ENCODE peak calls at places on chromosomes 1 and 21, in seven cellular contexts. Z is GM20000, Q is AG04449, M is choroid plexus epithelial cell, E is MM.1S, L is BJ, B is left lung. J is an unnamed sample.

GRCh38 chr1:172399369-172400072 is 21.0 kb upstream of the C1orf105 start:
- DNase-seq in Z (peak), Q (peak), M (peak), E (peak), L (peak), B (peak), J (no peak)

GRCh38 chr1:182080955-182081582 is 19.6 kb upstream of the ZNF648 start:
- DNase-seq in Z (peak), Q (no peak), M (peak), E (peak), L (no peak), B (no peak), J (peak)

GRCh38 chr1:154752273-154753030 is 117.6 kb downstream of the KCNN3 start:
- DNase-seq in Z (no peak), Q (no peak), M (no peak), E (no peak), L (no peak), B (no peak), J (no peak)

GRCh38 chr1:239040523-239040922 is 345.8 kb upstream of the CHRM3 start:
- DNase-seq in Z (no peak), Q (no peak), M (no peak), E (no peak), L (no peak), B (no peak), J (no peak)

GRCh38 chr1:225735252-225736149 is 42.1 kb upstream of the SRP9 start:
- DNase-seq in Z (no peak), Q (peak), M (peak), E (no peak), L (peak), B (peak), J (no peak)

GRCh38 chr1:221724931-221725605 is 16.8 kb downstream of the DUSP10 start:
- DNase-seq in Z (no peak), Q (no peak), M (peak), E (no peak), L (no peak), B (peak), J (no peak)

GRCh38 chr1:93029317-93029716 is 49.8 kb upstream of the MTF2 start:
- DNase-seq in Z (no peak), Q (no peak), M (no peak), E (peak), L (no peak), B (no peak), J (no peak)

GRCh38 chr1:37152491-37152890 is 118.2 kb upstream of the GRIK3 start:
- DNase-seq in Z (no peak), Q (no peak), M (no peak), E (no peak), L (no peak), B (no peak), J (no peak)

GRCh38 chr1:104780470-104781078 is 1030.9 kb downstream of the AMY1C start:
- DNase-seq in Z (peak), Q (no peak), M (peak), E (peak), L (no peak), B (no peak), J (peak)

GRCh38 chr1:32798679-32799416 is 18.3 kb downstream of the YARS1 start:
- DNase-seq in Z (peak), Q (no peak), M (peak), E (no peak), L (no peak), B (no peak), J (peak)

GRCh38 chr1:204480515-204480914 is 14.1 kb downstream of the PIK3C2B start:
- DNase-seq in Z (peak), Q (no peak), M (no peak), E (no peak), L (no peak), B (no peak), J (peak)

GRCh38 chr1:228373681-228374571 is 32.7 kb downstream of the TRIM11 start:
- DNase-seq in Z (no peak), Q (no peak), M (no peak), E (no peak), L (no peak), B (peak), J (no peak)

GRCh38 chr1:1858382-1859086 is 32.4 kb downstream of the GNB1 start:
- DNase-seq in Z (no peak), Q (peak), M (peak), E (no peak), L (peak), B (peak), J (peak)

GRCh38 chr1:159892944-159893343 is 7.0 kb downstream of the CFAP45 start:
- DNase-seq in Z (no peak), Q (no peak), M (no peak), E (no peak), L (no peak), B (no peak), J (no peak)

GRCh38 chr1:1290238-1290731 is 10.0 kb downstream of the SCNN1D start:
- DNase-seq in Z (peak), Q (no peak), M (peak), E (peak), L (no peak), B (no peak), J (peak)

GRCh38 chr21:15222711-15223110 is 157.9 kb upstream of the NRIP1 start:
- DNase-seq in Z (no peak), Q (no peak), M (no peak), E (no peak), L (no peak), B (no peak), J (no peak)

GRCh38 chr1:71399594-71399993 is 318.8 kb upstream of the ZRANB2 start:
- DNase-seq in Z (no peak), Q (no peak), M (no peak), E (peak), L (no peak), B (no peak), J (no peak)

GRCh38 chr1:180854456-180854855 is 58.2 kb upstream of the KIAA1614 start:
- DNase-seq in Z (no peak), Q (no peak), M (peak), E (no peak), L (no peak), B (no peak), J (no peak)

GRCh38 chr1:174965006-174965971 is 34.5 kb upstream of the CACYBP start:
- DNase-seq in Z (no peak), Q (no peak), M (peak), E (peak), L (no peak), B (peak), J (no peak)

GRCh38 chr1:109565241-109565640 is 16.8 kb downstream of the GNAI3 start:
- DNase-seq in Z (no peak), Q (no peak), M (no peak), E (no peak), L (no peak), B (no peak), J (no peak)

GRCh38 chr1:234934611-234935033 is 194.0 kb downstream of the TOMM20 start:
- DNase-seq in Z (no peak), Q (peak), M (peak), E (no peak), L (no peak), B (no peak), J (no peak)

GRCh38 chr1:12335815-12336214 is 106.0 kb downstream of the VPS13D start:
- DNase-seq in Z (no peak), Q (no peak), M (no peak), E (no peak), L (no peak), B (no peak), J (no peak)

GRCh38 chr21:45001134-45002095 is 61.6 kb downstream of the SLX9 start:
- DNase-seq in Z (no peak), Q (no peak), M (no peak), E (no peak), L (no peak), B (no peak), J (no peak)

GRCh38 chr1:177181631-177182291 is 11.0 kb downstream of the BRINP2 start:
- DNase-seq in Z (peak), Q (no peak), M (peak), E (peak), L (no peak), B (peak), J (peak)

GRCh38 chr1:206803221-206803730 is 31.0 kb upstream of the IL10 start:
- DNase-seq in Z (peak), Q (no peak), M (no peak), E (peak), L (no peak), B (no peak), J (peak)

GRCh38 chr1:109089242-109090015 is 1.1 kb upstream of the TMEM167B start:
- DNase-seq in Z (peak), Q (no peak), M (no peak), E (peak), L (no peak), B (peak), J (no peak)

GRCh38 chr1:186250529-186250928 is 124.5 kb downstream of the TPR start:
- DNase-seq in Z (no peak), Q (no peak), M (no peak), E (no peak), L (no peak), B (no peak), J (no peak)

GRCh38 chr1:166730299-166730888 is 108.9 kb upstream of the POGK start:
- DNase-seq in Z (no peak), Q (no peak), M (peak), E (peak), L (no peak), B (peak), J (no peak)

GRCh38 chr1:161172776-161173376 is 4.4 kb downstream of the B4GALT3 start:
- DNase-seq in Z (no peak), Q (peak), M (peak), E (no peak), L (peak), B (no peak), J (no peak)

GRCh38 chr1:19689131-19689757 is 24.6 kb downstream of the HTR6 start:
- DNase-seq in Z (no peak), Q (no peak), M (no peak), E (no peak), L (no peak), B (no peak), J (no peak)

GRCh38 chr1:151513626-151514101 is 2.5 kb downstream of the CGN start:
- DNase-seq in Z (no peak), Q (no peak), M (no peak), E (no peak), L (no peak), B (peak), J (no peak)

GRCh38 chr1:151515265-151515664 is 4.1 kb downstream of the CGN start:
- DNase-seq in Z (no peak), Q (no peak), M (no peak), E (no peak), L (no peak), B (no peak), J (no peak)

GRCh38 chr1:151518431-151518830 is 7.2 kb downstream of the CGN start:
- DNase-seq in Z (no peak), Q (no peak), M (no peak), E (no peak), L (no peak), B (no peak), J (no peak)

GRCh38 chr1:151514366-151514765 is 3.2 kb downstream of the CGN start:
- DNase-seq in Z (no peak), Q (no peak), M (no peak), E (no peak), L (no peak), B (no peak), J (no peak)

DNA sequence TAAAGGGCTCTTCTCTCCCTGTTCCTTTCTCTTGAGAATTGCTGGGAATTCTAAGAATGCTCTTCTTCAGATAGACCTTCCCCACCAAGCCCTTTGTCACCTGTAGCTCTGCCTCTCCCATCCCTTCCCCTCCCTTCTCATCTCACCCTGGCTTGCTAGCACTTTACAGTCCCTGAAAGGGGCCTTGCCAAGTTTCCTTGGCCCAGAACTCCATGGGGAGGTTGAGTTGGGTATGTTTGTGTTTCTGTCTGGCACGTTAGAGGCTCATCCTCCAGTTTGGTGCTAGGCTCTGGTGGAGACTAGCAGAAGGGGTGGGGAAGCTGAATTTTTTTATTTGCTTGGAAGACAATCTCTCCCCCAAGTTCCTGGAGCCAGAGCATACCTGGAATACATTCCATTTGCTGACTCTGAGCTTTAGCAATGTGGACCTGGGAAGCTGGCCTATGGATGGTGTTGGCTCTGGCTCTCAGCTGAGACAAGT is 4.9 kb downstream of the CGN start:
- DNase-seq in Z (no peak), Q (no peak), M (no peak), E (no peak), L (no peak), B (no peak), J (no peak)
- TF ChIP-seq CTCF in Z (no peak), Q (no peak), M (no peak), E (no peak), L (no peak), B (no peak), J (no peak)

GRCh38 chr1:110785612-110786011 is 87.3 kb upstream of the CD53 start:
- DNase-seq in Z (no peak), Q (no peak), M (no peak), E (no peak), L (no peak), B (no peak), J (no peak)
- TF ChIP-seq CTCF in Z (no peak), Q (no peak), M (no peak), E (no peak), L (no peak), B (no peak), J (no peak)

GRCh38 chr1:197733324-197733723 is 42.0 kb downstream of the DENND1B start:
- DNase-seq in Z (no peak), Q (no peak), M (no peak), E (no peak), L (no peak), B (no peak), J (no peak)
- TF ChIP-seq CTCF in Z (no peak), Q (no peak), M (no peak), E (no peak), L (no peak), B (no peak), J (no peak)

GRCh38 chr1:16918371-16918770 is 3.4 kb upstream of the CROCC start:
- DNase-seq in Z (no peak), Q (no peak), M (no peak), E (no peak), L (no peak), B (no peak), J (no peak)

GRCh38 chr1:16920951-16921350 is 780 bp upstream of the CROCC start:
- DNase-seq in Z (no peak), Q (no peak), M (no peak), E (no peak), L (no peak), B (no peak), J (no peak)

GRCh38 chr1:16913616-16913865 is 8.2 kb upstream of the CROCC start:
- DNase-seq in Z (no peak), Q (no peak), M (no peak), E (no peak), L (no peak), B (no peak), J (no peak)

GRCh38 chr1:16913866-16914662 is 7.7 kb upstream of the CROCC start:
- DNase-seq in Z (peak), Q (peak), M (peak), E (peak), L (peak), B (peak), J (peak)

GRCh38 chr1:16915627-16915973 is 6.1 kb upstream of the CROCC start:
- DNase-seq in Z (no peak), Q (no peak), M (peak), E (no peak), L (no peak), B (peak), J (no peak)
- TF ChIP-seq CTCF in Z (no peak), Q (no peak), M (peak), E (no peak), L (no peak), B (no peak), J (no peak)

DNA sequence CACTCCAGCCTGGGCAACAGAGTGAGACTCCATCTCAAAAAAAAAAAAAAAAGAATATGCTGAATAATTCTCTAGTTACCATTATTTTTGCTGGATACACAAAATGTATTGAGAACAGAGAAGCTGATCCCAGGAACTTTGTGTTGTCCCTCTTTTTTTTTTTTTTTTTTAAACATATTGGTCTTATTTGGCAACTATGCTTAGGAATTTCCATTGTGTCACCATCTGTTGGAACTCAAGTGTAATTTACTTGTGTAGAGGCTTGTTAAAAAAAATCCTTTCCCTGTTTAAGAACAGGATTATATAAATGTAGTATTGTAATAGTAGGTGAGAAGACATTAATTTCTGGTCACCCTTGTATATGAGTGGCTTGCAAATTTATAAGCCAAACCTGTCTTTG is 28.6 kb downstream of the CAMSAP2 start:
- DNase-seq in Z (no peak), Q (no peak), M (peak), E (no peak), L (no peak), B (no peak), J (no peak)
- TF ChIP-seq CTCF in Z (no peak), Q (no peak), M (no peak), E (no peak), L (no peak), B (no peak), J (no peak)

GRCh38 chr1:209989525-209989924 is 51.5 kb downstream of the SYT14 start:
- DNase-seq in Z (peak), Q (no peak), M (peak), E (peak), L (peak), B (no peak), J (peak)
- TF ChIP-seq CTCF in Z (no peak), Q (no peak), M (peak), E (peak), L (no peak), B (peak), J (no peak)

GRCh38 chr21:41933259-41934079 is 20.3 kb downstream of the C2CD2 start:
- DNase-seq in Z (no peak), Q (no peak), M (peak), E (no peak), L (no peak), B (peak), J (no peak)

GRCh38 chr21:41929248-41929647 is 24.6 kb downstream of the C2CD2 start:
- DNase-seq in Z (no peak), Q (no peak), M (no peak), E (no peak), L (no peak), B (peak), J (no peak)

GRCh38 chr21:41931041-41931451 is 22.8 kb downstream of the C2CD2 start:
- DNase-seq in Z (no peak), Q (no peak), M (no peak), E (no peak), L (no peak), B (peak), J (no peak)

GRCh38 chr21:41932576-41933258 is 21.1 kb downstream of the C2CD2 start:
- DNase-seq in Z (no peak), Q (no peak), M (peak), E (no peak), L (no peak), B (peak), J (no peak)

GRCh38 chr21:41932191-41932575 is 21.6 kb downstream of the C2CD2 start:
- DNase-seq in Z (no peak), Q (peak), M (peak), E (no peak), L (peak), B (peak), J (no peak)
- TF ChIP-seq CTCF in Z (no peak), Q (peak), M (peak), E (no peak), L (peak), B (no peak), J (no peak)

GRCh38 chr1:156772222-156772621 is 4.9 kb downstream of the PRCC start:
- DNase-seq in Z (no peak), Q (no peak), M (no peak), E (no peak), L (no peak), B (no peak), J (no peak)
- TF ChIP-seq CTCF in Z (no peak), Q (no peak), M (no peak), E (no peak), L (no peak), B (no peak), J (no peak)

J was measured in GM13976.